ENCODE peak calls at places on chromosomes 5 and 9, in six cellular contexts. One of them, this sample, is unnamed.

GRCh38 chr5:170632985-170633234 is 129.1 kb downstream of the KCNIP1 start:
- DNase-seq in body of pancreas: no peak
- DNase-seq in EL: no peak
- DNase-seq in NCI-H446 treated with DMSO at 0.1 percent for 48 hours: no peak
- DNase-seq in BE2C: peak
- DNase-seq in EH: no peak
- DNase-seq in this sample: no peak

GRCh38 chr5:624951-625230 is 12.8 kb downstream of the CEP72 start:
- DNase-seq in body of pancreas: no peak
- DNase-seq in EL: no peak
- DNase-seq in NCI-H446 treated with DMSO at 0.1 percent for 48 hours: no peak
- DNase-seq in BE2C: no peak
- DNase-seq in EH: no peak
- DNase-seq in this sample: no peak

GRCh38 chr5:149667084-149667826 is 62.9 kb upstream of the PPARGC1B start:
- DNase-seq in body of pancreas: no peak
- DNase-seq in EL: peak
- DNase-seq in NCI-H446 treated with DMSO at 0.1 percent for 48 hours: no peak
- DNase-seq in BE2C: peak
- DNase-seq in EH: peak
- DNase-seq in this sample: no peak

GRCh38 chr5:141835928-141836667 is 42.1 kb downstream of the PCDH1 start:
- DNase-seq in body of pancreas: no peak
- DNase-seq in EL: peak
- DNase-seq in NCI-H446 treated with DMSO at 0.1 percent for 48 hours: no peak
- DNase-seq in BE2C: peak
- DNase-seq in EH: peak
- DNase-seq in this sample: no peak

GRCh38 chr5:106292654-106293053 is 1378.1 kb downstream of the EFNA5 start:
- DNase-seq in body of pancreas: no peak
- DNase-seq in EL: peak
- DNase-seq in NCI-H446 treated with DMSO at 0.1 percent for 48 hours: no peak
- DNase-seq in BE2C: no peak
- DNase-seq in EH: peak
- DNase-seq in this sample: no peak

GRCh38 chr9:70609542-70610286 is 195.3 kb upstream of the KLF9 start:
- DNase-seq in body of pancreas: peak
- DNase-seq in EL: peak
- DNase-seq in NCI-H446 treated with DMSO at 0.1 percent for 48 hours: no peak
- DNase-seq in BE2C: no peak
- DNase-seq in EH: peak
- DNase-seq in this sample: no peak

GRCh38 chr5:138276402-138277054 is 2.1 kb upstream of the GFRA3 start:
- DNase-seq in body of pancreas: peak
- DNase-seq in EL: no peak
- DNase-seq in NCI-H446 treated with DMSO at 0.1 percent for 48 hours: no peak
- DNase-seq in BE2C: no peak
- DNase-seq in EH: no peak
- DNase-seq in this sample: no peak

GRCh38 chr5:111266491-111266890 is 42.3 kb downstream of the CAMK4 start:
- DNase-seq in body of pancreas: no peak
- DNase-seq in EL: no peak
- DNase-seq in NCI-H446 treated with DMSO at 0.1 percent for 48 hours: peak
- DNase-seq in BE2C: no peak
- DNase-seq in EH: no peak
- DNase-seq in this sample: no peak

GRCh38 chr9:81416476-81417298 is 272.7 kb downstream of the TLE1 start:
- DNase-seq in body of pancreas: peak
- DNase-seq in EL: peak
- DNase-seq in NCI-H446 treated with DMSO at 0.1 percent for 48 hours: no peak
- DNase-seq in BE2C: no peak
- DNase-seq in EH: peak
- DNase-seq in this sample: no peak

GRCh38 chr9:4315582-4316215 is 15.8 kb upstream of the GLIS3 start:
- DNase-seq in body of pancreas: peak
- DNase-seq in EL: peak
- DNase-seq in NCI-H446 treated with DMSO at 0.1 percent for 48 hours: peak
- DNase-seq in BE2C: peak
- DNase-seq in EH: peak
- DNase-seq in this sample: peak

GRCh38 chr5:174140452-174140851 is 94.9 kb downstream of the NSG2 start:
- DNase-seq in body of pancreas: no peak
- DNase-seq in EL: no peak
- DNase-seq in NCI-H446 treated with DMSO at 0.1 percent for 48 hours: no peak
- DNase-seq in BE2C: no peak
- DNase-seq in EH: no peak
- DNase-seq in this sample: no peak

GRCh38 chr5:141517321-141517720 is 28.4 kb downstream of the PCDHGC5 start:
- DNase-seq in body of pancreas: no peak
- DNase-seq in EL: no peak
- DNase-seq in NCI-H446 treated with DMSO at 0.1 percent for 48 hours: no peak
- DNase-seq in BE2C: no peak
- DNase-seq in EH: no peak
- DNase-seq in this sample: no peak

GRCh38 chr5:124906339-124907097 is 160.1 kb upstream of the ZNF608 start:
- DNase-seq in body of pancreas: peak
- DNase-seq in EL: peak
- DNase-seq in NCI-H446 treated with DMSO at 0.1 percent for 48 hours: peak
- DNase-seq in BE2C: peak
- DNase-seq in EH: peak
- DNase-seq in this sample: no peak

GRCh38 chr5:138603521-138603920 is 28.3 kb upstream of the HSPA9 start:
- DNase-seq in body of pancreas: no peak
- DNase-seq in EL: peak
- DNase-seq in NCI-H446 treated with DMSO at 0.1 percent for 48 hours: no peak
- DNase-seq in BE2C: no peak
- DNase-seq in EH: peak
- DNase-seq in this sample: no peak